ENCODE peak calls at places on chromosomes 3 and 15, in five cellular contexts. B is CD8-positive, alpha-beta T cell; Q is CD8-positive, alpha-beta memory T cell; S is dermis blood vessel endothelial cell; F is sigmoid colon. I is an unnamed sample.

GRCh38 chr15:75961332-75961731 is 50.9 kb downstream of the NRG4 start:
- DNase-seq in B (no peak), Q (no peak), S (no peak), F (no peak), I (no peak)

GRCh38 chr3:127665586-127665985 is 7.2 kb upstream of the ABTB1 start:
- DNase-seq in B (no peak), Q (no peak), S (no peak), F (no peak), I (no peak)

GRCh38 chr3:131561511-131561910 is 58.7 kb upstream of the MRPL3 start:
- DNase-seq in B (no peak), Q (no peak), S (peak; percentile 37), F (no peak), I (no peak)

GRCh38 chr3:110677506-110677905 is 394.1 kb upstream of the NECTIN3 start:
- DNase-seq in B (no peak), Q (no peak), S (no peak), F (no peak), I (no peak)

GRCh38 chr3:155701882-155702465 is 42.9 kb downstream of the PLCH1 start:
- DNase-seq in B (no peak), Q (peak; percentile 18), S (peak; percentile 60), F (no peak), I (peak; percentile 24)

GRCh38 chr15:36499751-36500389 is 79.6 kb upstream of the CDIN1 start:
- DNase-seq in B (no peak), Q (no peak), S (no peak), F (no peak), I (no peak)

GRCh38 chr15:41933771-41934170 is 38.6 kb downstream of the EHD4 start:
- DNase-seq in B (no peak), Q (no peak), S (peak; percentile 65), F (no peak), I (no peak)

GRCh38 chr3:15647629-15648167 is 46.2 kb downstream of the BTD start:
- DNase-seq in B (peak; percentile 55), Q (peak; percentile 67), S (peak; percentile 99), F (no peak), I (peak; percentile 99)

GRCh38 chr3:151282921-151283320 is 4.6 kb upstream of the P2RY14 start:
- DNase-seq in B (no peak), Q (peak; percentile 57), S (peak; percentile 74), F (no peak), I (peak; percentile 23)